ENCODE peak calls at places on chromosomes 13 and 19, in nine cellular contexts. One of them, this sample, is unnamed.

GRCh38 chr19:7545904-7546303 is 10.4 kb downstream of the PNPLA6 start:
- DNase-seq in stomach: no peak
- DNase-seq in fibroblast of pulmonary artery: no peak
- DNase-seq in MM.1S: no peak
- DNase-seq in mucosa of descending colon: no peak
- DNase-seq in fibroblast of mammary gland: no peak
- DNase-seq in nephron progenitor cell: no peak
- DNase-seq in omental fat pad: no peak
- DNase-seq in left lung: no peak
- DNase-seq in this sample: no peak

GRCh38 chr13:79990048-79990447 is 350.9 kb downstream of the SPRY2 start:
- DNase-seq in stomach: no peak
- DNase-seq in fibroblast of pulmonary artery: no peak
- DNase-seq in MM.1S: no peak
- DNase-seq in mucosa of descending colon: no peak
- DNase-seq in fibroblast of mammary gland: peak; percentile 31
- DNase-seq in nephron progenitor cell: no peak
- DNase-seq in omental fat pad: no peak
- DNase-seq in left lung: no peak
- DNase-seq in this sample: no peak

GRCh38 chr19:39941151-39941550 is 6.7 kb upstream of the FCGBP start:
- DNase-seq in stomach: peak; percentile 13
- DNase-seq in fibroblast of pulmonary artery: no peak
- DNase-seq in MM.1S: no peak
- DNase-seq in mucosa of descending colon: no peak
- DNase-seq in fibroblast of mammary gland: no peak
- DNase-seq in nephron progenitor cell: no peak
- DNase-seq in omental fat pad: no peak
- DNase-seq in left lung: no peak
- DNase-seq in this sample: no peak

GRCh38 chr13:23407996-23408395 is 25.5 kb downstream of the SACS start:
- DNase-seq in stomach: no peak
- DNase-seq in fibroblast of pulmonary artery: no peak
- DNase-seq in MM.1S: no peak
- DNase-seq in mucosa of descending colon: no peak
- DNase-seq in fibroblast of mammary gland: no peak
- DNase-seq in nephron progenitor cell: no peak
- DNase-seq in omental fat pad: no peak
- DNase-seq in left lung: no peak
- DNase-seq in this sample: no peak

GRCh38 chr13:36157475-36157874 is 26.3 kb upstream of the DCLK1 start:
- DNase-seq in stomach: no peak
- DNase-seq in fibroblast of pulmonary artery: no peak
- DNase-seq in MM.1S: no peak
- DNase-seq in mucosa of descending colon: no peak
- DNase-seq in fibroblast of mammary gland: peak; percentile 79
- DNase-seq in nephron progenitor cell: no peak
- DNase-seq in omental fat pad: no peak
- DNase-seq in left lung: no peak
- DNase-seq in this sample: no peak

GRCh38 chr19:3216874-3217273 is 7.6 kb upstream of the CELF5 start:
- DNase-seq in stomach: no peak
- DNase-seq in fibroblast of pulmonary artery: no peak
- DNase-seq in MM.1S: no peak
- DNase-seq in mucosa of descending colon: no peak
- DNase-seq in fibroblast of mammary gland: no peak
- DNase-seq in nephron progenitor cell: no peak
- DNase-seq in omental fat pad: no peak
- DNase-seq in left lung: no peak
- DNase-seq in this sample: no peak

GRCh38 chr13:50400035-50400726 is 384.9 kb downstream of the KCNRG start:
- DNase-seq in stomach: no peak
- DNase-seq in fibroblast of pulmonary artery: peak; percentile 50
- DNase-seq in MM.1S: peak; percentile 14
- DNase-seq in mucosa of descending colon: no peak
- DNase-seq in fibroblast of mammary gland: peak; percentile 28
- DNase-seq in nephron progenitor cell: no peak
- DNase-seq in omental fat pad: no peak
- DNase-seq in left lung: no peak
- DNase-seq in this sample: no peak

GRCh38 chr13:98405690-98406344 is 171.1 kb downstream of the STK24 start:
- DNase-seq in stomach: no peak
- DNase-seq in fibroblast of pulmonary artery: no peak
- DNase-seq in MM.1S: no peak
- DNase-seq in mucosa of descending colon: no peak
- DNase-seq in fibroblast of mammary gland: no peak
- DNase-seq in nephron progenitor cell: no peak
- DNase-seq in omental fat pad: no peak
- DNase-seq in left lung: no peak
- DNase-seq in this sample: no peak

GRCh38 chr13:80251403-80251802 is 89.5 kb downstream of the SPRY2 start:
- DNase-seq in stomach: no peak
- DNase-seq in fibroblast of pulmonary artery: peak; percentile 82
- DNase-seq in MM.1S: peak; percentile 17
- DNase-seq in mucosa of descending colon: no peak
- DNase-seq in fibroblast of mammary gland: peak; percentile 76
- DNase-seq in nephron progenitor cell: no peak
- DNase-seq in omental fat pad: no peak
- DNase-seq in left lung: no peak
- DNase-seq in this sample: no peak

GRCh38 chr19:1811942-1812425 is at the start of gene ATP8B3:
- DNase-seq in stomach: peak; percentile 84
- DNase-seq in fibroblast of pulmonary artery: no peak
- DNase-seq in MM.1S: no peak
- DNase-seq in mucosa of descending colon: no peak
- DNase-seq in fibroblast of mammary gland: no peak
- DNase-seq in nephron progenitor cell: no peak
- DNase-seq in omental fat pad: no peak
- DNase-seq in left lung: no peak
- DNase-seq in this sample: no peak

GRCh38 chr13:21218351-21219043 is 42.0 kb downstream of the MRPL57 start:
- DNase-seq in stomach: no peak
- DNase-seq in fibroblast of pulmonary artery: no peak
- DNase-seq in MM.1S: peak; percentile 89
- DNase-seq in mucosa of descending colon: no peak
- DNase-seq in fibroblast of mammary gland: no peak
- DNase-seq in nephron progenitor cell: no peak
- DNase-seq in omental fat pad: no peak
- DNase-seq in left lung: no peak
- DNase-seq in this sample: no peak

DNA sequence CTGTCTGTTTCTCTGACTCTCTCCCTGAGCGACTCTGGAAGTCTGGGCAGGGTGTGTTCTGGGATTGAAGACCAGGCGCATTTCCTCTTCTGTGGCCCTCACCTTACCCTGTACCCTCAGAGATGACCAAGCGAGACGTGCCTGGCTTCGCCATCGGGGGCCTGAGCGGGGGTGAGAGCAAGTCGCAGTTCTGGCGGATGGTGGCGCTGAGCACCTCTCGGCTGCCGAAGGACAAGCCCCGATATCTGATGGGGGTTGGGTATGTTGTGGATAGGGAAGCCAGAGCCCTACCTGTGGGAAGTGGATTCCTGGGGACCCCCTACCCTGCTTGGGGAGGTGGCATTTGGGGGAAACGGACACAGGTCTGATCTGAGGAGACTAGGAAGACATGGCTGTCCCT is 5.8 kb upstream of the DNM2 start:
- DNase-seq in stomach: no peak
- DNase-seq in fibroblast of pulmonary artery: no peak
- DNase-seq in MM.1S: no peak
- DNase-seq in mucosa of descending colon: no peak
- DNase-seq in fibroblast of mammary gland: no peak
- DNase-seq in nephron progenitor cell: no peak
- DNase-seq in omental fat pad: no peak
- DNase-seq in left lung: no peak
- DNase-seq in this sample: no peak
- TF ChIP-seq CTCF in stomach: no peak
- TF ChIP-seq CTCF in fibroblast of pulmonary artery: no peak
- TF ChIP-seq CTCF in MM.1S: no peak
- TF ChIP-seq CTCF in mucosa of descending colon: no peak
- TF ChIP-seq CTCF in fibroblast of mammary gland: no peak
- TF ChIP-seq CTCF in nephron progenitor cell: no peak
- TF ChIP-seq CTCF in omental fat pad: no peak
- TF ChIP-seq CTCF in left lung: no peak
- TF ChIP-seq CTCF in this sample: no peak

GRCh38 chr13:65926750-65927171 is 1303.4 kb downstream of the PCDH9 start:
- DNase-seq in stomach: peak; percentile 60
- DNase-seq in fibroblast of pulmonary artery: no peak
- DNase-seq in MM.1S: no peak
- DNase-seq in mucosa of descending colon: no peak
- DNase-seq in fibroblast of mammary gland: no peak
- DNase-seq in nephron progenitor cell: peak; percentile 21
- DNase-seq in omental fat pad: no peak
- DNase-seq in left lung: no peak
- DNase-seq in this sample: no peak
- TF ChIP-seq CTCF in stomach: no peak
- TF ChIP-seq CTCF in fibroblast of pulmonary artery: peak; percentile 36
- TF ChIP-seq CTCF in MM.1S: no peak
- TF ChIP-seq CTCF in mucosa of descending colon: no peak
- TF ChIP-seq CTCF in fibroblast of mammary gland: no peak
- TF ChIP-seq CTCF in nephron progenitor cell: peak; percentile 32
- TF ChIP-seq CTCF in omental fat pad: no peak
- TF ChIP-seq CTCF in left lung: no peak
- TF ChIP-seq CTCF in this sample: peak; percentile 20

GRCh38 chr13:40993987-40994386 is 25.1 kb downstream of the ELF1 start:
- DNase-seq in stomach: peak; percentile 45
- DNase-seq in fibroblast of pulmonary artery: no peak
- DNase-seq in MM.1S: no peak
- DNase-seq in mucosa of descending colon: no peak
- DNase-seq in fibroblast of mammary gland: no peak
- DNase-seq in nephron progenitor cell: no peak
- DNase-seq in omental fat pad: no peak
- DNase-seq in left lung: no peak
- DNase-seq in this sample: no peak
- TF ChIP-seq CTCF in stomach: peak; percentile 8
- TF ChIP-seq CTCF in fibroblast of pulmonary artery: no peak
- TF ChIP-seq CTCF in MM.1S: no peak
- TF ChIP-seq CTCF in mucosa of descending colon: no peak
- TF ChIP-seq CTCF in fibroblast of mammary gland: no peak
- TF ChIP-seq CTCF in nephron progenitor cell: no peak
- TF ChIP-seq CTCF in omental fat pad: no peak
- TF ChIP-seq CTCF in left lung: no peak
- TF ChIP-seq CTCF in this sample: no peak

GRCh38 chr19:13366529-13367143 is 139.6 kb downstream of the CACNA1A start:
- DNase-seq in stomach: no peak
- DNase-seq in fibroblast of pulmonary artery: peak; percentile 54
- DNase-seq in MM.1S: peak; percentile 12
- DNase-seq in mucosa of descending colon: no peak
- DNase-seq in fibroblast of mammary gland: peak; percentile 52
- DNase-seq in nephron progenitor cell: peak; percentile 4
- DNase-seq in omental fat pad: no peak
- DNase-seq in left lung: no peak
- DNase-seq in this sample: no peak
- TF ChIP-seq CTCF in stomach: no peak
- TF ChIP-seq CTCF in fibroblast of pulmonary artery: peak; percentile 60
- TF ChIP-seq CTCF in MM.1S: peak; percentile 34
- TF ChIP-seq CTCF in mucosa of descending colon: no peak
- TF ChIP-seq CTCF in fibroblast of mammary gland: peak; percentile 69
- TF ChIP-seq CTCF in nephron progenitor cell: peak; percentile 50
- TF ChIP-seq CTCF in omental fat pad: no peak
- TF ChIP-seq CTCF in left lung: no peak
- TF ChIP-seq CTCF in this sample: no peak

GRCh38 chr13:37960427-37960826 is 90.9 kb upstream of the TRPC4 start:
- DNase-seq in stomach: no peak
- DNase-seq in fibroblast of pulmonary artery: peak; percentile 3
- DNase-seq in MM.1S: no peak
- DNase-seq in mucosa of descending colon: no peak
- DNase-seq in fibroblast of mammary gland: no peak
- DNase-seq in nephron progenitor cell: no peak
- DNase-seq in omental fat pad: no peak
- DNase-seq in left lung: no peak
- DNase-seq in this sample: no peak
- TF ChIP-seq CTCF in stomach: no peak
- TF ChIP-seq CTCF in fibroblast of pulmonary artery: peak; percentile 40
- TF ChIP-seq CTCF in MM.1S: no peak
- TF ChIP-seq CTCF in mucosa of descending colon: no peak
- TF ChIP-seq CTCF in fibroblast of mammary gland: peak; percentile 33
- TF ChIP-seq CTCF in nephron progenitor cell: peak; percentile 10
- TF ChIP-seq CTCF in omental fat pad: no peak
- TF ChIP-seq CTCF in left lung: no peak
- TF ChIP-seq CTCF in this sample: no peak

DNA sequence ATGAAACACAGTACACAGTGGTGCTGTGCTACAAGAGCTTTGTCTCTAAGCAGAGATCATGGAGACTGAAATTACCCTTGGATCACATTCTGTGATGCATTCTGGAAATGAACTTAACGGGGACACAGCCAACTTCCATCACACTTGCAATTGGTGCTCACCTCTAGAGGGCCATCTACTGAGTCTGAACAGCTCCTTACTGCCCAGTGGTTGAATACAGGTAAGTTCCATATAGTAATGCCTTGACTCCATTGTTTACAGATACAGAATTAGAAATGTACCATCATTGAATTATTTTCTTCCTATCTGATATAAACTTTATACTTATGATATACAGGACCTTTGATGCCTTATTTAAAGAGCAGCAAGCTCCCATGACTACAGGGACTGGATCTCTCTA is 686.4 kb downstream of the PCDH9 start:
- DNase-seq in stomach: no peak
- DNase-seq in fibroblast of pulmonary artery: no peak
- DNase-seq in MM.1S: no peak
- DNase-seq in mucosa of descending colon: no peak
- DNase-seq in fibroblast of mammary gland: no peak
- DNase-seq in nephron progenitor cell: no peak
- DNase-seq in omental fat pad: no peak
- DNase-seq in left lung: no peak
- DNase-seq in this sample: no peak
- TF ChIP-seq CTCF in stomach: no peak
- TF ChIP-seq CTCF in fibroblast of pulmonary artery: no peak
- TF ChIP-seq CTCF in MM.1S: no peak
- TF ChIP-seq CTCF in mucosa of descending colon: no peak
- TF ChIP-seq CTCF in fibroblast of mammary gland: no peak
- TF ChIP-seq CTCF in nephron progenitor cell: no peak
- TF ChIP-seq CTCF in omental fat pad: no peak
- TF ChIP-seq CTCF in left lung: no peak
- TF ChIP-seq CTCF in this sample: no peak

DNA sequence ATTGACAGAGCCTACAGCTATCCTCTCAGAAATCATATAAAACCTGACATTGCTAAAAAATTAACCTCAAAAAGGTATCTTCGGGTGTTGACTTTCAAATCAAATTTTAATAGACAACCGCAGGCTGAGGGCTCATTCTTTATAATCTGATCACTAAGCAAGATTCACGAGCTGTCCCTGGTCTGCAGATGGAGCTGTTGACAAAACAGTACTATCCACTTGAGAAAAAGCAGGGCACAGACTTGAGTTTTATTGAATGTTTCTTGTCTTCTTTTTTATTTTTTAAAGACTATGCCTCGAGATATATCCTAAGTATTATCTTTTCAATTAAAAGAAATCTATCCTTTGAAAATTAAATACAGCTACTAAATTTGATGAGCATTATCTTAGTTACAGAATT is 540.5 kb downstream of the PCDH9 start:
- DNase-seq in stomach: no peak
- DNase-seq in fibroblast of pulmonary artery: peak; percentile 71
- DNase-seq in MM.1S: peak; percentile 19
- DNase-seq in mucosa of descending colon: no peak
- DNase-seq in fibroblast of mammary gland: peak; percentile 37
- DNase-seq in nephron progenitor cell: no peak
- DNase-seq in omental fat pad: no peak
- DNase-seq in left lung: no peak
- DNase-seq in this sample: no peak
- TF ChIP-seq CTCF in stomach: no peak
- TF ChIP-seq CTCF in fibroblast of pulmonary artery: peak; percentile 56
- TF ChIP-seq CTCF in MM.1S: peak; percentile 29
- TF ChIP-seq CTCF in mucosa of descending colon: no peak
- TF ChIP-seq CTCF in fibroblast of mammary gland: peak; percentile 33
- TF ChIP-seq CTCF in nephron progenitor cell: no peak
- TF ChIP-seq CTCF in omental fat pad: no peak
- TF ChIP-seq CTCF in left lung: no peak
- TF ChIP-seq CTCF in this sample: no peak